ENCODE peak calls at places on chromosomes 13 and 19, in four cellular contexts. A is H1, S is HCT116, R is SK-N-SH. B is an unnamed sample.

GRCh38 chr13:44921931-44922758 is 67.1 kb downstream of the NUFIP1 start:
- DNase-seq in A (no peak), R (no peak), S (peak; percentile 29), B (peak; percentile 77)

GRCh38 chr13:91632071-91632470 is 233.7 kb downstream of the GPC5 start:
- DNase-seq in R (no peak), A (no peak), S (no peak), B (no peak)

GRCh38 chr19:2186071-2186846 is 22.5 kb downstream of the DOT1L start:
- DNase-seq in R (no peak), A (no peak), S (no peak), B (no peak)

GRCh38 chr19:4559569-4559968 is at the start of gene SEMA6B:
- DNase-seq in A (no peak), R (no peak), S (no peak), B (no peak)

GRCh38 chr13:106296723-106297122 is 238.7 kb downstream of the EFNB2 start:
- DNase-seq in S (no peak), A (no peak), R (no peak), B (no peak)

GRCh38 chr19:55253842-55254624 is 4.8 kb downstream of the PPP6R1 start:
- DNase-seq in A (no peak), S (no peak), R (no peak), B (no peak)

GRCh38 chr19:18723871-18724377 is 40.4 kb downstream of the CRTC1 start:
- DNase-seq in R (no peak), A (no peak), S (no peak), B (no peak)

GRCh38 chr19:50719566-50719965 is at the start of gene SHANK1:
- DNase-seq in S (no peak), R (peak; percentile 88), A (no peak), B (no peak)

GRCh38 chr19:6271721-6272410 is 7.9 kb downstream of the MLLT1 start:
- DNase-seq in R (peak; percentile 87), A (no peak), S (no peak), B (no peak)

GRCh38 chr19:58001895-58002369 is 688 bp downstream of the ZNF606 start:
- DNase-seq in S (no peak), A (no peak), R (peak; percentile 33), B (peak; percentile 12)

DNA sequence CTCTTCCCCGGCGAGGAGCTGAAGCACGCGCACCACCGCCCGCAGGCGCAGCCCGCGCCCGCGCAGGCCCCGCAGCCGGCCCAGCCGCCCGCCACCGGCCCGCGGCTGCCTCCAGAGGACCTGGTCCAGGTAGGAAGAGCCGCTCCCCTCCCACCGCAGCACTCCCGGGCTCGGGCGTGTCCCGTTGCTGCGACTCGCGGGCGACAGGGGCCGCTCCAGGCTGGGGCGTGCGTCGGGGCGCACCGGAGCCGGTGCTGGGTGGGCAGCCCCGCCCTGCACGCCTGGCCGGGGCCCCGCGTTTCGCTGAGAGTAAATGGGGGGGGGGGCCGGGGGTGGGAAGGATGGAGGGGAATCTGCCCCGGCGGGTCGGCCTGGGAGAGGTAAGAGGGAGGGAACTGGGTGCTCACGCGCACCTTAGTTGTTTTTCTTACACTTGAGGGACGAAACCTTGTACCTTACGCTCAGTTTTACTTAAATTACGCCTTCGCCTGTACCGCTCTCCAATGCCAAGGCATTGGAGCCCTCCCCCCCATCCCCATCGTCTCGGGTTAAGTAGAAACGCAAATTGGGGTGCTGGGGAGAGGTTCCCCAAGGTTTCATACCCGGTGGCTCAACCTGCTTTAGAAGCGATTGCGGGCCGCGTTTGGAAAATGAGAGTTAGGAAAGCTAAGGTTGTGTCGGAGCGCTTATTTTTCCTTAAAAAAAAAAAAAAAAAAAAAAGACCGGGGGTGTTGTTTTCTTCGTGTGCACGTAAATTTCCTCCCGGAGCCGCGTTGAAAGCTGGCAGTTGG is 850 bp downstream of the KLF5 start:
- DNase-seq in A (no peak), S (no peak), R (no peak), B (peak; percentile 57)
- TF ChIP-seq JUND in A (no peak), S (no peak), R (no peak), B (no peak)

DNA sequence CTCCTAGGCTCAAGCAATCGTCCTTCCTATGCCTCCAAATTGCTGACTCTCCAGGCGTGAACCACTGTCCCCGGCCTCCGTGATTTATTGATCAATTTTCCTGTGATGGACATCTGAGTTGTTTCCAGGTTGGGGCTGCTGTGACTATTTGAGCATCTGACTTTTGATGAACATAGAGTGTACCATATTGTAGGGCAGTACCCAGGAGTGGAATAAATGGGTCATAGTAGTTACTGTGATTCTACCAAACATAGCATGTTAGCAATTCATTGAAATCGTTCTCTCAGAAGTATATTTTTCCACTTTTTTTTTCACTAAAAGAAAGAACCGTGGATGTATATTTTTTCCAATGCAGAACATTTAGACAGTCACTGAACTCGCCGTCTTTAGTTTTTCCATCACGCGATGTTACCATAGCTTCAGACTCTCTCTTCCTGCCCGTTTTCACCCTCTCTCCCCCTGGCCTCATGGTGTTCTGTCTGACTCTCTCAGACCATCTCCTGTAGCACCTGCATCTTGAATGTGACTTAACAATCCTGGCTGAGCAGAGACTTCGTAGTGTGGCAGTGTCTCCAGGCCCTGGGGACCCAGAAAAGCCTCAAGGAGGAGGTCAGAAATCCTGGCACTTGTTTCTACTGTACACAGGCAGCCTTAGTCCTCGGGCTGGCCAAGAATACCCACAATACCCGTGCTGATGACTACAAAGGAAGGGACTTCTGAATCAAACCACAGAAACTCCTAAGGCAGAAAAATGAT is 3.2 kb upstream of the RASGRP4 start:
- DNase-seq in R (no peak), S (no peak), A (no peak), B (no peak)
- TF ChIP-seq JUND in R (no peak), S (no peak), A (no peak), B (no peak)

GRCh38 chr19:56403764-56404704 is at the start of gene ZNF583:
- DNase-seq in A (peak; percentile 57), S (no peak), R (peak; percentile 98), B (peak; percentile 93)
- TF ChIP-seq JUND in A (no peak), S (no peak), R (no peak), B (no peak)

DNA sequence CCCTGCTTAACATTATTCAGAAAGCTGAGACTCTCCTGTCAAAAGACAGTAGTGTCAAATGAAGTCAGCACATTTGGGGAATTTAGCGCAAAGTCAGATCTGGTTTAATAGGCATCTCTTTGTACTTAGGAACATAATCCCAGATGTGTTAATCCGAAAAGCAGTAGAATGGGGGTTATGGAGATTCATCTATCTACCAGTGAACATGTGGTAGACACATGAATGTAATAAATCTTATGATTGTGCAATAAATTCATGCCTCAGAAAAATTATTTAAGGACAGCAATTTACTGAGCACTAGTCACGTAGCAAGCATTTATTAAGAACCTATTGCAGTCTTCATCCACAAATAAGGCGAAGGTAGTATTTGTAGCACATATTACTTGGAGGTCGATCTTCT is 224.5 kb upstream of the GPC6 start:
- DNase-seq in R (no peak), S (no peak), A (no peak), B (no peak)
- TF ChIP-seq JUND in R (no peak), S (no peak), A (no peak), B (no peak)

GRCh38 chr13:28469316-28469715 is 25.6 kb downstream of the FLT1 start:
- DNase-seq in S (no peak), A (no peak), R (no peak), B (no peak)

GRCh38 chr13:28467034-28467433 is 27.9 kb downstream of the FLT1 start:
- DNase-seq in R (no peak), A (no peak), S (no peak), B (no peak)

GRCh38 chr13:28468520-28468915 is 26.4 kb downstream of the FLT1 start:
- DNase-seq in A (no peak), S (no peak), R (no peak), B (no peak)

GRCh38 chr13:28466151-28466550 is 28.8 kb downstream of the FLT1 start:
- DNase-seq in A (no peak), S (no peak), R (no peak), B (no peak)

DNA sequence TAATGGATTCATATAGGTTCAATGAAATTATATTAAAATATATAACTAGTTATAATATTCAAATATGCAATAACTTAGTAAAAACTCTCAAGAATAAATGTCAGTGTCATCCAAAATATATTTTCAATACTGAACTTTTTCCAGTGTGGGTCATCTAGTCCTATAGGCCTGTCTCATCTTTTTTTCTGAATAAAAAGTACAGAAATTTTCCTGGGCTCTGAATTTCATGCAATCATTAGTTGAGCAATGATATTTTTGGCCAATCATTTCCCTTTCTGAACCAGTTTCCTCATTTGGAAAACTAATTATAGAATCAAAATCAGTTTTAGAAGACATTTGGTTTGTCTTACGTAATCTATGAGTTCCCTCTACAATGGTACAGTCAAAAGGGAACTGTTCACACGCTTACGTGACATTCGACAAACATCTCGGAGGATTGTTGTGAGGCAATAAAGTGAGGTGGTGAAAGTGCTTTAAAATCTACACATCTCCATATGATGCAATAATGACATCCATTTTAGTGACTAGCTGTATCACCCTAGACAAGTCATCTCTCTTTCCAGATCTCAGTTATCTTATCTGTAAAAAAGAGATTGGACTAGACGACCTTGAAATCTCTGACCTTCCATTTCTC is 26.9 kb downstream of the FLT1 start:
- DNase-seq in S (no peak), R (no peak), A (no peak), B (no peak)
- TF ChIP-seq JUND in S (no peak), R (no peak), A (no peak), B (no peak)

DNA sequence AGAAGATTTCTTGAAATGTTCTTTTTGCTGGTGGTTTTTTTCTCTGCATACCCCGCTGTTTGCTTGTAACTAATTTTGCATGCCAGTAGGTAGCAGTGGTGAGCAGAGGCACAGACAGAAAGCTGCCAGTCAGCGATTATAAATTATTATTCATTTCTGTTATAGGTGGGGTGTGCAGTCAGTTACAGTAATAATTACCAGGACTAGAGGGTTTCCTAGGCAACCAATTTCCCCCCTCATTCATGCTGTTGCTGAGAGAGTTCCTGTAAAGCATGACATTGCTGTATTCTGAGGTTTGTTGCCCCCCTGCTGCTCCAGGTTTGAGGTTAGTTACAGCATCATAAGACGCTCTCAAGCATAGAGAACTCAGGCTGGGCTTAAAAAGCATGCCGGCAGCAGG is 104.5 kb downstream of the URI1 start:
- DNase-seq in S (no peak), A (no peak), R (peak; percentile 50), B (no peak)
- TF ChIP-seq JUND in S (no peak), A (no peak), R (no peak), B (no peak)

GRCh38 chr13:41064493-41064892 is 3.2 kb downstream of the WBP4 start:
- DNase-seq in R (no peak), A (no peak), S (no peak), B (no peak)
- TF ChIP-seq JUND in R (peak; percentile 48), A (no peak), S (no peak), B (no peak)